ENCODE peak calls at places on chromosomes 6 and 20, in six cellular contexts. T is lower lobe of right lung; Q is tibial artery; R is HepG2; V is hepatocyte; E is CD8-positive, alpha-beta T cell. K is an unnamed sample.
A peak's percentile ranks its signal among the peaks of the same experiment; 100 is the strongest.

GRCh38 chr6:139534472-139535115 is 160.1 kb upstream of the CITED2 start:
- DNase-seq in E (no peak), Q (no peak), R (no peak), V (no peak), T (no peak), K (no peak)

GRCh38 chr6:19838442-19839236 is 1.5 kb downstream of the ID4 start:
- DNase-seq in Q (peak; percentile 32), E (no peak), R (peak; percentile 95), V (peak; percentile 75), T (peak; percentile 83), K (peak; percentile 40)

GRCh38 chr6:107704377-107705013 is 119.6 kb downstream of the SCML4 start:
- DNase-seq in R (peak; percentile 29), Q (no peak), V (peak; percentile 72), E (no peak), T (no peak), K (no peak)

GRCh38 chr6:105591053-105591452 is 188.2 kb upstream of the PREP start:
- DNase-seq in V (no peak), R (no peak), E (no peak), T (no peak), Q (no peak), K (no peak)

GRCh38 chr6:1604347-1604990 is 5.2 kb upstream of the FOXC1 start:
- DNase-seq in Q (peak; percentile 57), E (peak; percentile 60), R (peak; percentile 54), T (peak; percentile 74), V (peak; percentile 90), K (peak; percentile 61)

GRCh38 chr6:119395192-119395591 is 45.6 kb upstream of the MAN1A1 start:
- DNase-seq in V (no peak), T (no peak), R (no peak), Q (no peak), E (no peak), K (no peak)

GRCh38 chr6:130944486-130944885 is 117.3 kb downstream of the SMLR1 start:
- DNase-seq in V (no peak), T (no peak), Q (no peak), R (no peak), E (no peak), K (no peak)

GRCh38 chr6:35400901-35401311 is 51.2 kb upstream of the FANCE start:
- DNase-seq in V (peak; percentile 50), E (no peak), Q (no peak), T (no peak), R (no peak), K (no peak)

GRCh38 chr6:56314683-56315523 is 67.5 kb upstream of the COL21A1 start:
- DNase-seq in T (no peak), V (peak; percentile 50), E (no peak), Q (no peak), R (peak; percentile 47), K (no peak)

GRCh38 chr20:23926941-23927872 is 47.7 kb upstream of the CST5 start:
- DNase-seq in R (no peak), V (no peak), Q (no peak), E (no peak), T (no peak), K (no peak)

GRCh38 chr20:59580991-59581401 is 23.3 kb upstream of the PHACTR3 start:
- DNase-seq in R (no peak), V (no peak), T (no peak), E (no peak), Q (no peak), K (no peak)

GRCh38 chr20:44552950-44553908 is 29.1 kb upstream of the PKIG start:
- DNase-seq in R (peak; percentile 39), T (no peak), V (peak; percentile 40), Q (no peak), E (no peak), K (peak; percentile 0)

GRCh38 chr20:19786311-19786710 is 28.3 kb downstream of the RIN2 start:
- DNase-seq in R (no peak), E (no peak), T (no peak), Q (peak; percentile 57), V (no peak), K (peak; percentile 71)

GRCh38 chr6:55882731-55883595 is 7.6 kb upstream of the BMP5 start:
- DNase-seq in R (no peak), T (no peak), V (peak; percentile 15), Q (no peak), E (no peak), K (no peak)

GRCh38 chr6:168128631-168129291 is 49.7 kb upstream of the FRMD1 start:
- DNase-seq in T (no peak), R (no peak), E (no peak), V (no peak), Q (no peak), K (peak; percentile 9)

GRCh38 chr6:122995930-122996796 is at the start of gene CLVS2:
- DNase-seq in T (no peak), R (no peak), V (peak; percentile 37), E (no peak), Q (no peak), K (no peak)

GRCh38 chr20:51258582-51259175 is 235.8 kb upstream of the KCNG1 start:
- DNase-seq in V (peak; percentile 30), R (no peak), Q (no peak), E (no peak), T (no peak), K (no peak)

GRCh38 chr6:92496527-92496926 is 922.8 kb downstream of the EPHA7 start:
- DNase-seq in Q (no peak), V (no peak), T (no peak), E (no peak), R (no peak), K (no peak)

GRCh38 chr6:45959534-45960195 is 56.0 kb downstream of the CLIC5 start:
- DNase-seq in V (peak; percentile 67), R (no peak), Q (no peak), T (no peak), E (no peak), K (no peak)

GRCh38 chr20:6604179-6604578 is 163.3 kb upstream of the BMP2 start:
- DNase-seq in R (no peak), V (no peak), Q (no peak), E (no peak), T (no peak), K (no peak)

GRCh38 chr6:100612101-100612500 is 147.4 kb upstream of the SIM1 start:
- DNase-seq in E (no peak), T (no peak), R (no peak), Q (no peak), V (no peak), K (no peak)

GRCh38 chr6:170444811-170445211 is 108.3 kb downstream of the PSMB1 start:
- DNase-seq in T (no peak), Q (no peak), E (no peak), V (no peak), R (no peak), K (no peak)

DNA sequence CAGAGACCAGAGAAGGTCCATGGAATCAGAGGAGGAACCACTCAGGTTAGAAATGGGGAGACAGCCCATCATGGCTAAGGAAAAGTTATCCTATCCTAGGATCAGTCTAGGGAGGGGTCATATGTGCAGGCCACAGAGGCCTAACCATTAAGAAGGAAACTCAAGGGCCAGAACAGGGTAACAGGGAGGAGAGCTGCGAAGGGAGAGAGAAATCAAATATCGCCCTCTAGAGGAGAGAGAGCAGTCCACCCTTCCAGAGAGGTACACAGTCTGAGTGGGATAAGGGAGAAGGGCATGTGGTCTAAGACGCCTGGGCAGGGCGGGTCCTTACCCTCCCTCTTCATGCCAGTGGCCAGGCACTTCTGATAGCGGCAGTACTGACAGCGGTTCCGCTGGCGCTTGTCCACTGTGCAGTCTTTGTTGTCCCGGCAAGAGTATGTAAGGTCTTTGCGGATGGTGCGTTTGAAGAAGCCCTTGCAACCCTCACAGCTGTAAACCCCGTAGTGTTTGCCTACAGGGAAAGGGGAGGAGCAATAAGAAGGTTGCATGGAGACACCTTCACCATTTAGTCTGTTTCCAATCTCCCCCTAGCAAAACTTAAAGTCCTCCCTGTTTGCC is 2.9 kb downstream of the RXRB start:
- DNase-seq in V (peak; percentile 84), R (peak; percentile 80), T (peak; percentile 69), E (no peak), Q (no peak), K (peak; percentile 49)
- H3K36me3 ChIP-seq in V (no peaks in the 10 kb centered on the region), R (peaks cover 24% of the 10 kb centered on the region), T (peaks cover 43% of the 10 kb centered on the region), E (peaks cover 40% of the 10 kb centered on the region), Q (peaks cover 36% of the 10 kb centered on the region), K (peaks cover 3% of the 10 kb centered on the region)

DNA sequence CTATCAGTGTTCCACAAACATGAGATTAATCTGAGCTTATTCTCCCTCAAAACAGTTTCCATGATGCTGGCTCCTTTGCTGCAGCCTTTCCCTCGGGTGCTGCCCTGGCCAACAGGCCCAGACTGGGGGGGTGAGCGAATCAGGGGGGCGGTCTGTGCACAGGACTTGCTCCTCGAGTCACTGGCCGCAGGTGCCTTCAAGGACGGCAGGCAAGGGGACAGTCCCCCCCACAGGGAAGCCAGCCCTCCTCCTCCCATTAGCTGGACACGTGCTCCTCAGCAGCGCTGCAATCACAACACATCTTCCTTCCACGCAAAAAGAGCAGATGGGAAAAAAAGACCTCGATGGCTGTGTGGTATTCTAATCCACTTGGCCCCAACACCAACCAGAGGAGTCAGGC is 10.0 kb downstream of the YTHDF1 start:
- DNase-seq in V (no peak), E (no peak), T (no peak), R (no peak), Q (no peak), K (no peak)
- H3K36me3 ChIP-seq in V (no peaks in the 10 kb centered on the region), E (peaks cover 61% of the 10 kb centered on the region), T (peaks cover 98% of the 10 kb centered on the region), R (peaks cover 75% of the 10 kb centered on the region), Q (peaks cover 82% of the 10 kb centered on the region), K (no peaks in the 10 kb centered on the region)

DNA sequence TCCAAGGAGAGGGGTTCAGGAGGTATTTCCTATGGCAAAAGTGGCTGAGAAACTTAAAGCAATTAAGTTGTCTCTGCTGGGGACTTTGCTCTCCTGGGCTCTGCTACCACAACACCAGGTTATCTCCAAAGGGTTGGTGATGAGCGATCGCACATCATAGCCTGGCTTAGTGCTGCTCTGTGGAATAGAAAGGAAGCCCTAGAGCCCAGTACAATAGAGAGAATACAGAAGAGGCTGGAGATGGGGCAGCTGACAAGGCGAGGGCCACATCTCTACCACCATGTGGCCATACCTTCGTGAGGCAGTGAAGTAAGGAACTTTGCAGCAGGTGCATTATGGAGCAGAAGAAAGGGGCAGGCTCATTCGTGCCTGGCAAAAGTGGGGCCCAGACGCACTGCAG is 8.6 kb upstream of the TMC2 start:
- DNase-seq in V (no peak), Q (no peak), R (no peak), T (no peak), E (no peak), K (no peak)
- H3K36me3 ChIP-seq in V (no peaks in the 10 kb centered on the region), Q (no peaks in the 10 kb centered on the region), R (no peaks in the 10 kb centered on the region), T (no peaks in the 10 kb centered on the region), E (no peaks in the 10 kb centered on the region), K (no peaks in the 10 kb centered on the region)

GRCh38 chr20:37228656-37229055 is 33.0 kb downstream of the GHRH start:
- DNase-seq in T (no peak), R (no peak), E (no peak), V (no peak), Q (no peak), K (no peak)

GRCh38 chr20:37228111-37228510 is 33.5 kb downstream of the GHRH start:
- DNase-seq in E (no peak), R (no peak), Q (peak; percentile 27), V (no peak), T (no peak), K (no peak)

GRCh38 chr20:37226889-37227288 is 34.7 kb downstream of the GHRH start:
- DNase-seq in T (no peak), Q (peak; percentile 52), R (no peak), E (no peak), V (no peak), K (peak; percentile 30)

GRCh38 chr20:37230200-37230599 is 31.4 kb downstream of the GHRH start:
- DNase-seq in T (no peak), E (no peak), R (no peak), V (no peak), Q (no peak), K (no peak)

DNA sequence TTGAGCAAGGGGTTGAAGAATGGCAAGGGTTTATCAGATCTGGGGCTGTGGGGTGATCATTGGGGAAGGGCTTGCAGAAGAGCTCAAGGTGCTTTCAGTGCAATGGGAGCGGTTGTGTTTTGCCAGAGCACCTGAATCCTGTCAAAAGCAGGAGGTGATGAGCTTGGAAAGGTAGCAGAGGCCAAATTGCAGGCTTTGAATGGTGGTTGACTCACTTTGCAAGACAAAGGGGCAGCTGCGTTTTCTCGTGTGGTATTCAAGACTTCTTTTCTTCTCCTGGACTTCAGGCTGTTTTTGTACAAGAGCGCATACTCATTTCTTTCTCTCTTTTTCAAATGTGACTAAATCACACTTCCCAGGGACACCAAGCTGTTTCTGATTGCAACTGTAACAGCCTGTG is 32.3 kb downstream of the GHRH start:
- DNase-seq in E (no peak), T (no peak), R (no peak), V (no peak), Q (no peak), K (no peak)
- H3K36me3 ChIP-seq in E (peaks cover 93% of the 10 kb centered on the region), T (peaks cover 100% of the 10 kb centered on the region), R (peaks cover 79% of the 10 kb centered on the region), V (peaks cover 6% of the 10 kb centered on the region), Q (peaks cover 92% of the 10 kb centered on the region), K (peaks cover 33% of the 10 kb centered on the region)